ENCODE peak calls at places on chromosomes 12 and 14, in four cellular contexts. O is HepG2, Y is GM12878, D is K562. X is an unnamed sample.

GRCh38 chr14:91067186-91067585 is 6.7 kb upstream of the RPS6KA5 start:
- DNase-seq in O (no peak), Y (no peak), D (no peak), X (no peak)

GRCh38 chr12:46409974-46410373 is 37.4 kb upstream of the SLC38A2 start:
- DNase-seq in O (no peak), Y (no peak), D (no peak), X (no peak)

GRCh38 chr12:103169-103981 is 36.8 kb downstream of the IQSEC3 start:
- DNase-seq in O (no peak), Y (no peak), D (peak), X (no peak)

GRCh38 chr12:111773801-111774551 is 7.2 kb downstream of the ALDH2 start:
- DNase-seq in O (peak), Y (no peak), D (no peak), X (no peak)

GRCh38 chr14:105168496-105168978 is at the start of gene JAG2:
- DNase-seq in O (no peak), Y (no peak), D (peak), X (no peak)

GRCh38 chr12:132305991-132306884 is 23.2 kb downstream of the GALNT9 start:
- DNase-seq in O (no peak), Y (no peak), D (no peak), X (no peak)

GRCh38 chr12:51836012-51836832 is 12.3 kb downstream of the FIGNL2 start:
- DNase-seq in O (no peak), Y (no peak), D (no peak), X (no peak)

GRCh38 chr14:88386395-88386794 is 938 bp downstream of the SPATA7 start:
- DNase-seq in O (no peak), Y (no peak), D (no peak), X (no peak)

GRCh38 chr12:122646568-122647220 is 56.5 kb downstream of the HCAR2 start:
- DNase-seq in O (no peak), Y (peak), D (no peak), X (peak)

GRCh38 chr12:388012-388411 is 1.1 kb downstream of the KDM5A start:
- DNase-seq in O (no peak), Y (no peak), D (no peak), X (no peak)

GRCh38 chr12:25254271-25254880 is 3.6 kb upstream of the KRAS start:
- DNase-seq in O (peak), Y (no peak), D (no peak), X (no peak)

GRCh38 chr12:31903025-31903424 is 56.2 kb upstream of the RESF1 start:
- DNase-seq in O (no peak), Y (no peak), D (no peak), X (no peak)

GRCh38 chr14:22646570-22647254 is 2.6 kb upstream of the OR6J1 start:
- DNase-seq in O (no peak), Y (no peak), D (no peak), X (no peak)

GRCh38 chr12:49489720-49490119 is 49.1 kb upstream of the KCNH3 start:
- DNase-seq in O (no peak), Y (no peak), D (no peak), X (no peak)

GRCh38 chr12:111558107-111558376 is 41.1 kb downstream of the ATXN2 start:
- DNase-seq in O (no peak), Y (no peak), D (no peak), X (no peak)

GRCh38 chr12:51077930-51078329 is 5.5 kb downstream of the CSRNP2 start:
- DNase-seq in O (no peak), Y (no peak), D (no peak), X (no peak)

GRCh38 chr12:19223018-19223417 is 93.5 kb downstream of the PLEKHA5 start:
- DNase-seq in O (no peak), Y (no peak), D (no peak), X (no peak)

GRCh38 chr14:45251912-45252311 is 1.1 kb downstream of the MIS18BP1 start:
- DNase-seq in O (peak), Y (peak), D (peak), X (peak)

GRCh38 chr12:7103837-7104236 is 5.2 kb downstream of the C1RL start:
- DNase-seq in O (no peak), Y (no peak), D (no peak), X (no peak)

GRCh38 chr12:53623986-53624385 is 2.2 kb downstream of the ATF7 start:
- DNase-seq in O (peak), Y (no peak), D (peak), X (no peak)

GRCh38 chr12:64270411-64270810 is 48.3 kb upstream of the KICS2 start:
- DNase-seq in O (no peak), Y (no peak), D (no peak), X (no peak)

GRCh38 chr14:67515386-67516079 is 17.6 kb upstream of the PLEKHH1 start:
- DNase-seq in O (no peak), Y (no peak), D (no peak), X (peak)

GRCh38 chr12:107236824-107237467 is 143.6 kb upstream of the CRY1 start:
- DNase-seq in O (no peak), Y (no peak), D (no peak), X (no peak)

GRCh38 chr12:129613311-129613710 is 290.5 kb downstream of the TMEM132D start:
- DNase-seq in O (no peak), Y (no peak), D (no peak), X (no peak)

GRCh38 chr14:53999061-53999488 is 42.5 kb upstream of the BMP4 start:
- DNase-seq in O (peak), Y (no peak), D (no peak), X (no peak)

GRCh38 chr14:101559624-101560533 is 1.4 kb upstream of the DIO3 start:
- DNase-seq in O (no peak), Y (no peak), D (no peak), X (no peak)

GRCh38 chr12:3683670-3684069 is 69.2 kb downstream of the CRACR2A start:
- DNase-seq in O (no peak), Y (no peak), D (peak), X (no peak)

GRCh38 chr12:9868271-9868815 is 811 bp downstream of the CLEC2B start:
- DNase-seq in O (no peak), Y (no peak), D (peak), X (no peak)

GRCh38 chr12:124919646-124920352 is 5.3 kb upstream of the UBC start:
- DNase-seq in O (no peak), Y (peak), D (peak), X (no peak)

GRCh38 chr12:32891956-32892355 is 4.6 kb downstream of the PKP2 start:
- DNase-seq in O (peak), Y (no peak), D (no peak), X (no peak)

GRCh38 chr14:20757963-20758362 is 10.2 kb upstream of the EDDM3B start:
- DNase-seq in O (no peak), Y (no peak), D (peak), X (no peak)

GRCh38 chr14:23346693-23347405 is 5.8 kb downstream of the SLC22A17 start:
- DNase-seq in O (no peak), Y (no peak), D (no peak), X (no peak)

GRCh38 chr12:123250471-123251383 is 17.5 kb downstream of the MTRFR start:
- DNase-seq in O (peak), Y (no peak), D (peak), X (no peak)

GRCh38 chr12:28767836-28768348 is 381.2 kb upstream of the FAR2 start:
- DNase-seq in O (no peak), Y (no peak), D (no peak), X (no peak)

GRCh38 chr12:28775556-28775955 is 373.5 kb upstream of the FAR2 start:
- DNase-seq in O (no peak), Y (no peak), D (peak), X (no peak)

GRCh38 chr12:28766398-28766797 is 382.7 kb upstream of the FAR2 start:
- DNase-seq in O (no peak), Y (no peak), D (no peak), X (no peak)

GRCh38 chr12:28771961-28772360 is 377.1 kb upstream of the FAR2 start:
- DNase-seq in O (no peak), Y (no peak), D (no peak), X (no peak)

GRCh38 chr12:28770329-28770728 is 378.7 kb upstream of the FAR2 start:
- DNase-seq in O (no peak), Y (no peak), D (no peak), X (no peak)
- TF ChIP-seq POLR2A in O (no peak), Y (no peak), D (no peak), X (no peak)

GRCh38 chr14:50560929-50561280 is 960 bp downstream of the ATL1 start:
- DNase-seq in O (no peak), Y (no peak), D (peak), X (peak)
- TF ChIP-seq TAF1 in O (no peak), Y (no peak), D (no peak), X (no peak)

GRCh38 chr14:65250162-65250495 is 147.8 kb upstream of the MAX start:
- DNase-seq in O (no peak), Y (no peak), D (no peak), X (no peak)
- TF ChIP-seq POLR2AphosphoS5 in O (no peak), Y (no peak), D (no peak), X (no peak)

GRCh38 chr14:31886161-31886835 is 190.8 kb upstream of the ARHGAP5 start:
- DNase-seq in O (no peak), Y (no peak), D (no peak), X (no peak)
- TF ChIP-seq POLR2A in O (no peak), Y (no peak), D (no peak), X (no peak)

DNA sequence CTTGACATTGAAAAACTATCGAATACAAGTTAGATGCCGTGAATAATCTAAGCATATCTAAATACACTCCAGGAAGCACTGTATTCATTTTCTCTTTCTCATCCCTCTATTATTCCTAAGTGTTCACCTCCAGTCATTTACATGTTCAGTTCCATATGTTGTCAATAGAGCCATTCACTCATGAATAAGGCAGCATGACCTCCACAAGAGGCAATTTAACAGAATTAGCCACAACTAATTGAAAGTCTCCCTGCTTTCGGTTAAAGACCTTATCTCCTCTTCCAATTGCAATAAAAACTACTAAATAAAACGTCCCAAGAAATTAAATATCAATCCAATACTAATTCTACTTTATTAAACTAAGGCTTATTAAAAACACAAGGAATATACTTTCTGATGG is 1.8 kb downstream of the LRIG3 start:
- DNase-seq in O (no peak), Y (no peak), D (no peak), X (no peak)
- TF ChIP-seq TAF1 in O (no peak), Y (no peak), D (no peak), X (no peak)

DNA sequence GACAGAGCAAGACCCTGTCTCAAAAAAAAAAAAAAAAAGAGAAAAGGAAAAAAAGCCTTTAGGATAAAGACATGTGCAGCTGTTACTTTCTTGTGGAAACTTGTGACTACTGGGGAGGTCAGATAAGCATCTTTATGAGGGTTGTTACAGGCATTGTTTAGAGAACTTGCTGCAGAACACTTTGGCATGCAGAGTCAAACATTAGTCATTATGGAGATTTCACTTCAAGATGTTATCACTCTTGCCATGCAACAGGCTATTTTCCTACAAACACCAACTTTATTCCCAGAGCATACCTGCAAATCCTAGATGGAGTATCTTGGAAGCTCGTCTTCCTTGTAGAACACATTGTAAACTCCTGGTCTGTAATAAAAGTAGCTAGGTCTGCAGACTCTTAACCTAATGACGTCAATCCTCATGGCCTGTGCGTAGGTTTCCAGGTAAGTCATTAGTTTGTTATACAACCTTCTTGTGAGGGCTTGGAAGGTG is 36.3 kb upstream of the WDR89 start:
- DNase-seq in O (no peak), Y (no peak), D (no peak), X (no peak)
- TF ChIP-seq POLR2AphosphoS5 in O (no peak), Y (no peak), D (no peak), X (no peak)

GRCh38 chr14:64340560-64341196 is 46.5 kb upstream of the ESR2 start:
- DNase-seq in O (no peak), Y (no peak), D (no peak), X (no peak)

GRCh38 chr14:64338616-64339316 is 44.6 kb upstream of the ESR2 start:
- DNase-seq in O (peak), Y (peak), D (peak), X (peak)

DNA sequence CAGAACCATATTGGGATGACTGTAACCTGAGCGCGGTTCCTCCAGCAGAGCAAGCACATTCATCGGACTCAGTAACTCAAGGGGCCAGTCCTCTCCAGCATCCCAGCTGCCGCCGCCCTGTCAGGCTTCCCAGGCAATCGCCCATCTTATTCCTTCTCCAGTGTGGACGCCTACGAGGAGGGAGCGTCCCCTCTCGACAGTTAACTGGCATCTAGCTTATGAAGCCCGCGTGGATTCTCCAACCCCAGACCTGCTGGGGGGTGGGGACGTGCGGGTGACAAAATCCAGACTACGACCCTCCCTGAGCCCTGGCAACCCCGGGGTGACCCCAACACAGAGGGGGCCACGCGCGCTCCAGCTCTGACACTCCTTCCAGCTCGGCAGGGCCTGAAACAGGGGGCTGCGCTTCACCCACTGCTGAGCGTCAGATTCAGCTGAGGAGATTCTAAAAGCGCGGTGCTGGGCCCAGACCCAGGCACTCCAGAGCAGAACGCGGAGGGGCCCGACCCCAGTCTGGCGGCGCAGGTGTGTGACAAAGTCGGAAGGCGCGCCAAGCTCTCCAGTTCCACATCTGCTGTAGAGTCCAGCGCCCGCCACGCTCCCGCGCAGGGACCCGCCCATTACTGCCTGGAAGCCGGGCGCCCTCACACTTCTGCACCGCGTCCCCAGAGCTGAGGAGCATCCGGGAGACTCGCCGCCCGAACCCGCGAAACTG is 43.9 kb upstream of the ESR2 start:
- DNase-seq in O (peak), Y (no peak), D (peak), X (peak)
- TF ChIP-seq POLR2A in O (no peak), Y (peak), D (peak), X (peak)

X was measured in GM12892.